ENCODE peak calls at places on chromosomes 6 and 20, in five cellular contexts. O is adrenal gland, Q is sigmoid colon, X is esophagus squamous epithelium, M is right lobe of liver. W is an unnamed sample.

GRCh38 chr20:37226889-37227288 is 34.7 kb downstream of the GHRH start:
- DNase-seq in X (no peak), Q (peak; percentile 82), M (no peak), O (peak; percentile 47), W (no peak)

GRCh38 chr6:107670792-107671199 is 153.3 kb downstream of the SCML4 start:
- DNase-seq in M (no peak), O (peak; percentile 77), Q (peak; percentile 78), X (no peak), W (no peak)

GRCh38 chr6:53896237-53896636 is 101.4 kb downstream of the LRRC1 start:
- DNase-seq in O (no peak), Q (no peak), M (no peak), X (no peak), W (no peak)

GRCh38 chr6:90370493-90370959 is 73.9 kb upstream of the BACH2 start:
- DNase-seq in Q (no peak), O (no peak), X (no peak), M (no peak), W (no peak)

GRCh38 chr6:105786449-105786848 is 299.7 kb upstream of the PRDM1 start:
- DNase-seq in X (no peak), Q (no peak), M (no peak), O (no peak), W (no peak)

GRCh38 chr20:19895761-19896160 is 121.4 kb upstream of the NAA20 start:
- DNase-seq in O (no peak), M (no peak), Q (no peak), X (no peak), W (no peak)

GRCh38 chr20:44010162-44010704 is 95.6 kb downstream of the TOX2 start:
- DNase-seq in Q (no peak), M (no peak), O (no peak), X (no peak), W (no peak)

GRCh38 chr20:7775072-7775471 is 165.2 kb downstream of the HAO1 start:
- DNase-seq in M (no peak), O (no peak), X (no peak), Q (no peak), W (no peak)

GRCh38 chr6:35213161-35213823 is 464 bp upstream of the SCUBE3 start:
- DNase-seq in M (no peak), X (no peak), Q (no peak), O (no peak), W (no peak)

GRCh38 chr6:35643162-35643535 is 45.6 kb downstream of the FKBP5 start:
- DNase-seq in Q (no peak), X (no peak), O (no peak), M (no peak), W (no peak)

GRCh38 chr20:23147647-23147963 is 61.5 kb upstream of the CD93 start:
- DNase-seq in M (no peak), Q (no peak), O (no peak), X (no peak), W (no peak)
- H3K4me1 ChIP-seq in M (no peaks in the 10 kb centered on the region), Q (peaks cover 10% of the 10 kb centered on the region), O (peaks cover 7% of the 10 kb centered on the region), X (peaks cover 98% of the 10 kb centered on the region), W (peaks cover 66% of the 10 kb centered on the region)

GRCh38 chr20:17615645-17616479 is 46.0 kb downstream of the DSTN start:
- DNase-seq in X (no peak), Q (peak; percentile 72), M (no peak), O (peak; percentile 17), W (no peak)

GRCh38 chr20:17613328-17614175 is 43.7 kb downstream of the DSTN start:
- DNase-seq in Q (peak; percentile 80), M (peak; percentile 56), X (no peak), O (peak; percentile 23), W (peak; percentile 86)

GRCh38 chr20:17612975-17613327 is 43.1 kb downstream of the DSTN start:
- DNase-seq in O (no peak), M (no peak), X (no peak), Q (no peak), W (no peak)

GRCh38 chr20:17614812-17615644 is 45.2 kb downstream of the DSTN start:
- DNase-seq in Q (peak; percentile 75), O (peak; percentile 14), X (no peak), M (peak; percentile 55), W (peak; percentile 90)

GRCh38 chr20:17614176-17614811 is 44.4 kb downstream of the DSTN start:
- DNase-seq in X (no peak), O (peak; percentile 60), Q (peak; percentile 97), M (peak; percentile 69), W (peak; percentile 87)
- TF ChIP-seq POLR2A in X (no peak), O (no peak), Q (no peak), M (no peak), W (no peak)

DNA sequence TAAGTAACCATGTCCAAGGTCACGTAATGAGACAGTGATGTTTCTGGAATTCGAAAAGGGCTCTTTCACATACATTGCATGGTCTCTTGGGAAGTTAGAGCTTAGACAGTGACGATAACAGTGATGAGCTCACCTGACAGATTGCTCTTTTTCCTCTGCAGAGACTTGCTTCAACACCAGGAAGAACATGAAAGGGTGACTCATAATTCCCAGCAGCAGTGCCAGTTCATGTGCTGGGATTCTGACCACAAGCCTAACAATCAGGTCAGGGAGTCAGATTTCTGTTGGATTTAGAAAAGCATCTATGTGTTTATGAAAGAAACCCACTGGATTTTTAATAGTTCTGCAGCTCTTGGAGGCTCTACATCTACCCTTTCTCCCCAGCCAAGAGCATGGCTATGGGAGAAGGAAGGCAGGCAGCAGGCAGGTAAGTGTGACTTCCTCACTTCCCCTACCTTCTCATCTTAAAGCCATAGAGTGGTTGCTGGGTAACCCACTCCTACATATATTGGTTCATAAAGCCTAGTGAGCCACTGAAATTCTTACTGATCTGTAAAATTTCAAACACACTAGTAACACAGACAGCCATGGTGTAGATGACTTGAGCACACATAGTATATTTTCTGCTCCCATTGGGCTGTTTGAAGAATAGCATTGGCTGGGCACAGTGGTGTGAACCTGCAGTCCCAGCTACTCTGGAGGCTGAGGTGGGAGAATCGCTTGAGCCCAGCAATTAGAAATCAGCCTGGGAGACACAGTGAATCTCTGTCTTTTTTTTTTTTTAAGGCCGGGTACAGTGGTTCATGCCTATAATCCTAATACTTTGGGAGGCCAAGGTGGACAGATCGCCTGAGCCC is 44.4 kb upstream of the LOC128125822 start:
- DNase-seq in M (no peak), X (no peak), O (peak; percentile 86), Q (peak; percentile 72), W (no peak)
- H3K4me1 ChIP-seq in M (no peaks in the 10 kb centered on the region), X (peaks cover 15% of the 10 kb centered on the region), O (no peaks in the 10 kb centered on the region), Q (peaks cover 11% of the 10 kb centered on the region), W (peaks cover 7% of the 10 kb centered on the region)

DNA sequence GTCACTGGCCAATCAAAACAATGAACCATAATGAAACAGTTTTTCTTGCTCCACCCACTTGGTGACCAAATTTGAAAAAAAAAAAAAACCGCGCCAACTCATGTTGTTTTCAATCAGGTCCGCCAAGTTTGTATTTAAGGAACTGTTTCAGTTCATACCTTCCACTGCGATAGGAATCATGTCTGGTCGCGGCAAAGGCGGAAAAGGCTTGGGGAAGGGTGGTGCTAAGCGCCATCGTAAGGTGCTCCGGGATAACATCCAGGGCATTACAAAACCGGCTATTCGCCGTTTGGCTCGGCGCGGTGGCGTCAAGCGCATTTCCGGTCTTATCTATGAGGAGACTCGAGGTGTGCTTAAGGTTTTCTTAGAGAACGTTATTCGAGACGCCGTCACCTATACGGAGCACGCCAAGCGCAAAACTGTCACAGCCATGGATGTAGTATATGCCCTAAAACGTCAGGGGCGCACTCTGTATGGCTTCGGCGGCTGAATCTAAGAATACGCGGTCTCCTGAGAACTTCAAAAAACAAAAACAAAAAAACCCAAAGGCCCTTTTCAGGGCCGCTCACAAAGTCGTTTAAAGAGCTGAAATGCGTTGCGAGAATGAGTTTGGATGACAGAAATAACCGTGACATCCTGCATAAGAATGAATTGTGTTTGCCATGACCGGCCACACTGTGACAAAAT is 16.7 kb downstream of the HFE start:
- DNase-seq in Q (peak; percentile 97), X (no peak), O (peak; percentile 94), M (peak; percentile 93), W (no peak)
- TF ChIP-seq POLR2A in Q (peak; percentile 97), X (peak; percentile 99), O (peak; percentile 100), M (peak; percentile 93), W (no peak)

DNA sequence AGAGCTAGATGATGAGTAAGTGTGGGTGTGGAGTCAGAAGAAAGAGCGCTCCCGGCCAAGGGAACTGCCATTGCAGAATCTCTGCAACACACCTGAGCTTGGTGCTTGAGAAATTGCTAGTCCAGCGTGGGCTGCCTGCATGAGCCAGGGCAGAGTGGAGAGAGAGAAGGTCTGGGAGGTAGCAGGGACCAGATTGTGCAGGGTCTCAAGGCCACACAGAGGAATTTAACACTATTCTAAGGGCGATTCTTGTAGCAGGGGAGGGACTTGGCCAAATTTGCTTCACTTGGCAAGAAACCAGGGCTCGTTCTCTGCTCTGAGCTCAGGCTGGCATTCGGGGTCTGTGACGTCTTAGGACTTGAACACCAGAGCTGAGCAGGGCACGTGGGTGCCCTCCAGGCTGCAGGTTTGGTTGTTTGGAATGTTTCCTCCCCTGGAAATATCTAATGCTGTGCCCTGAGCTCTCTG is 53.5 kb downstream of the BCAS4 start:
- DNase-seq in Q (peak; percentile 80), O (peak; percentile 79), M (no peak), X (no peak), W (no peak)
- H3K4me1 ChIP-seq in Q (peaks cover 14% of the 10 kb centered on the region), O (peaks cover 8% of the 10 kb centered on the region), M (no peaks in the 10 kb centered on the region), X (peaks cover 79% of the 10 kb centered on the region), W (peaks cover 28% of the 10 kb centered on the region)